ENCODE peak calls at places on chromosomes 13 and 19, in four cellular contexts. B is stimulated activated CD4-positive, alpha-beta T cell treated with anti-CD3 and anti-CD28 coated beads, TNF-alpha, amount 100 ng/mL, for 1 hour; M is astrocyte of the cerebellum; Q is T-cell. F is an unnamed sample.

GRCh38 chr19:28341810-28342350 is 871.1 kb downstream of the UQCRFS1 start:
- DNase-seq in B (no peak), M (no peak), Q (no peak), F (no peak)

GRCh38 chr19:5536337-5536894 is 31.3 kb downstream of the TINCR start:
- DNase-seq in B (no peak), M (peak; percentile 23), Q (no peak), F (no peak)

GRCh38 chr13:42780044-42780443 is 1.3 kb upstream of the FAM216B start:
- DNase-seq in B (no peak), M (no peak), Q (no peak), F (no peak)

GRCh38 chr19:34644991-34645461 is 31.9 kb downstream of the SCGB2B2 start:
- DNase-seq in B (no peak), M (no peak), Q (no peak), F (no peak)

GRCh38 chr19:50978772-50979390 is 4.8 kb downstream of the KLK7 start:
- DNase-seq in B (no peak), M (no peak), Q (no peak), F (no peak)

GRCh38 chr19:51808333-51808986 is 13.5 kb downstream of the FPR3 start:
- DNase-seq in B (no peak), M (no peak), Q (no peak), F (no peak)

GRCh38 chr13:112733661-112734379 is 44.0 kb downstream of the ATP11A start:
- DNase-seq in B (no peak), M (no peak), Q (no peak), F (no peak)

GRCh38 chr13:94112227-94112626 is 367.3 kb downstream of the DCT start:
- DNase-seq in B (no peak), M (peak; percentile 94), Q (no peak), F (no peak)

GRCh38 chr13:112616586-112617381 is 28.8 kb upstream of the TUBGCP3 start:
- DNase-seq in B (no peak), M (no peak), Q (peak; percentile 20), F (no peak)

GRCh38 chr19:10708261-10708660 is 7.0 kb downstream of the QTRT1 start:
- DNase-seq in B (no peak), M (no peak), Q (no peak), F (no peak)

F was measured in T-helper 9 cell.